ENCODE peak calls at places on chromosomes 12 and 14, in four cellular contexts. X is HCT116, J is IMR-90, G is colonic mucosa. Y is an unnamed sample.

GRCh38 chr14:98754343-98755025 is 517.5 kb downstream of the BCL11B start:
- DNase-seq in G (no peak), X (no peak), J (no peak), Y (no peak)

GRCh38 chr14:36773558-36773957 is 111.9 kb downstream of the PAX9 start:
- DNase-seq in X (no peak), G (no peak), J (peak; percentile 6), Y (no peak)

GRCh38 chr14:92890830-92891598 is 31.9 kb upstream of the CHGA start:
- DNase-seq in G (no peak), J (no peak), X (no peak), Y (no peak)

GRCh38 chr12:63308701-63309100 is 157.7 kb upstream of the AVPR1A start:
- DNase-seq in G (no peak), X (no peak), J (no peak), Y (no peak)

GRCh38 chr14:95540236-95540635 is 5.4 kb downstream of the GLRX5 start:
- DNase-seq in J (no peak), G (no peak), X (no peak), Y (no peak)

GRCh38 chr14:91508105-91508504 is 2.0 kb downstream of the PPP4R3A start:
- DNase-seq in G (no peak), J (no peak), X (no peak), Y (no peak)

GRCh38 chr14:24366664-24367505 is 1.1 kb upstream of the NFATC4 start:
- DNase-seq in J (peak; percentile 89), X (peak; percentile 97), G (peak; percentile 97), Y (no peak)

GRCh38 chr12:47818701-47819543 is 781 bp downstream of the HDAC7 start:
- DNase-seq in J (no peak), X (no peak), G (peak; percentile 79), Y (no peak)

GRCh38 chr12:20701106-20701505 is 6.0 kb downstream of the SLCO1C1 start:
- DNase-seq in X (no peak), G (no peak), J (no peak), Y (no peak)

GRCh38 chr12:80016684-80017083 is 81.8 kb upstream of the PPP1R12A start:
- DNase-seq in J (no peak), G (no peak), X (no peak), Y (no peak)

GRCh38 chr12:58314610-58315009 is 373.2 kb downstream of the ATP23 start:
- DNase-seq in X (no peak), J (peak; percentile 72), G (no peak), Y (no peak)

GRCh38 chr12:71626768-71627167 is 36.9 kb downstream of the ZFC3H1 start:
- DNase-seq in G (no peak), J (peak; percentile 65), X (no peak), Y (no peak)

GRCh38 chr12:6532051-6532926 is 2.0 kb upstream of the GAPDH start:
- DNase-seq in G (peak; percentile 62), X (peak; percentile 85), J (peak; percentile 99), Y (peak; percentile 79)

GRCh38 chr12:27868165-27868564 is 88.1 kb upstream of the MANSC4 start:
- DNase-seq in J (peak; percentile 93), X (no peak), G (no peak), Y (no peak)
- H3K27ac ChIP-seq in J (peak overlapping the region; percentile 37), X (no peak overlapping the region), G (no peak overlapping the region), Y (no peak overlapping the region)

DNA sequence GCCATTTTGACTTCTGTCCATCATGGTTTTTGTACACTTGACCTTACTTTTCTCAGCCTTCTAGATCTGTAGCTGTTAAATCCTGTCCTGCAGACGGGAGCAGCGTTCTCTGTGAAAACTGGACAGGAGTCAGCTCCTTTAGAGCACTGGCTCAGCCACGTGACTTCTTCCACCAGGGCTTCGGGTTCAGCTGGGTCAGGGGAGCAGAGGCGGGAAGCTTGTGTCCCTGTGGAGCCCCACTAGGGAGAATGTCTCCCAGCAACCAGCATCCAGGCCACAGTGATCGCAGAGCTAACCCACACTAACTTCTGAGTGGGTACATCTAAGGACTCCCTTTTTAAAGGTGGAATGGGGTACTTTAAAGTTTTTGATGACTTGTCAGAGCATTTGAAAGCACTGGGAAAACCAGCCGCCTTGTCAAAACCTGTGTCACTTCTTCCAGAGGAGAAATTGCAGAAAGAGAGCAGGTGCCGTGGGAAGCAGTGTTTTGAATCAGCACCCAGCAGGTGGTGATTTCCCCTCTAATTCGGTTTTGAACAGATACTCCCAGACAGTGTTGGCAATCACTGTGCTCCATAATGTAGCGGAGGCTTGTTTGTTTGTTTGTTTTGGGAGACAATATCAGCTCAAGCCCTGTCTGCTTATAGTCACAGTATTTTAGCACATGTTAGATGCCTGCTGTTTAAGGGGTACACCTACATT is 17.9 kb downstream of the DERA start:
- DNase-seq in X (no peak), G (no peak), J (no peak), Y (no peak)
- H3K27ac ChIP-seq in X (no peak overlapping the region), G (no peak overlapping the region), J (peak overlapping the region; percentile 33), Y (no peak overlapping the region)

GRCh38 chr12:89250213-89250612 is 102.1 kb downstream of the DUSP6 start:
- DNase-seq in J (no peak), G (no peak), X (no peak), Y (no peak)

GRCh38 chr12:89244536-89244935 is 107.8 kb downstream of the DUSP6 start:
- DNase-seq in J (peak; percentile 64), X (no peak), G (no peak), Y (no peak)

GRCh38 chr12:89245090-89245489 is 107.2 kb downstream of the DUSP6 start:
- DNase-seq in J (peak; percentile 80), G (no peak), X (no peak), Y (no peak)

GRCh38 chr12:89247962-89248361 is 104.3 kb downstream of the DUSP6 start:
- DNase-seq in J (peak; percentile 33), G (no peak), X (no peak), Y (no peak)

GRCh38 chr12:89247541-89247942 is 104.8 kb downstream of the DUSP6 start:
- DNase-seq in G (no peak), J (peak; percentile 19), X (peak; percentile 10), Y (no peak)
- H3K27ac ChIP-seq in G (no peak overlapping the region), J (no peak overlapping the region), X (no peak overlapping the region), Y (no peak overlapping the region)

GRCh38 chr12:3139760-3140159 is 62.6 kb downstream of the TSPAN9 start:
- DNase-seq in J (no peak), G (no peak), X (no peak), Y (no peak)

GRCh38 chr12:3137268-3137761 is 60.1 kb downstream of the TSPAN9 start:
- DNase-seq in J (peak; percentile 51), X (no peak), G (no peak), Y (no peak)

GRCh38 chr12:3136641-3137267 is 59.6 kb downstream of the TSPAN9 start:
- DNase-seq in X (no peak), G (no peak), J (no peak), Y (no peak)

GRCh38 chr12:3138896-3139590 is 61.9 kb downstream of the TSPAN9 start:
- DNase-seq in G (no peak), X (no peak), J (no peak), Y (no peak)

DNA sequence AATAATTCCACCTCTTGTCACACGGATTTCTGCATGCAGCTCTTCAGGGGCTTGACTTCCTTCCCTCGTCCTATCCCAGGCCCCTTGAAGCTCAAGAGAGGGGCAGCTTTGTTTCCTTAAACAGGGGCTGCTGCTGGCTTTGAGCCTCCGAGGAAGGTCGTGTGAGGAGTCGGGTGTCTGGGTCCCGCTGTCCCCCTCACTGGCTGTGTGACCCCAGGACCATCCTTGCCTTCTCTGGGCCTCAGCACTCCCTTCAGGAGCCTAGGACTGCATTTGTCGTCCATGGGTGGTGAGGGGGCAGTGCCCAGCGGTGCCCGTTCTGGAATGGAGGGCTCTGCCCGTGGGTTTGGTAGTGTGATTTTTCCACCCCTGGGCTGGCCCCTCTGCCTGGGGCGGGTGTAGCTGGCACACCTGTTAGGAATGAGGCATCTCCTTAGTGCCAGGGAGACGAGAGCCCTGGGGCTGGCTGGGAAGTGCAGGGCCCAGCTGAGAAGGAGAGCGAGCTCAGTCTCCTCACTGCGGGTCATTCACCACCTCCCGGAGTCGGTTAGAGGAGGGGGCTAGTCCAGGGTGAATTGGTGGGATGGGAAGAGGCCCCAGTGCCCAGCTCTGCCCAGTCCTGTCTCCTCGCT is 60.8 kb downstream of the TSPAN9 start:
- DNase-seq in X (no peak), J (no peak), G (no peak), Y (no peak)
- H3K27ac ChIP-seq in X (no peak overlapping the region), J (no peak overlapping the region), G (no peak overlapping the region), Y (no peak overlapping the region)

DNA sequence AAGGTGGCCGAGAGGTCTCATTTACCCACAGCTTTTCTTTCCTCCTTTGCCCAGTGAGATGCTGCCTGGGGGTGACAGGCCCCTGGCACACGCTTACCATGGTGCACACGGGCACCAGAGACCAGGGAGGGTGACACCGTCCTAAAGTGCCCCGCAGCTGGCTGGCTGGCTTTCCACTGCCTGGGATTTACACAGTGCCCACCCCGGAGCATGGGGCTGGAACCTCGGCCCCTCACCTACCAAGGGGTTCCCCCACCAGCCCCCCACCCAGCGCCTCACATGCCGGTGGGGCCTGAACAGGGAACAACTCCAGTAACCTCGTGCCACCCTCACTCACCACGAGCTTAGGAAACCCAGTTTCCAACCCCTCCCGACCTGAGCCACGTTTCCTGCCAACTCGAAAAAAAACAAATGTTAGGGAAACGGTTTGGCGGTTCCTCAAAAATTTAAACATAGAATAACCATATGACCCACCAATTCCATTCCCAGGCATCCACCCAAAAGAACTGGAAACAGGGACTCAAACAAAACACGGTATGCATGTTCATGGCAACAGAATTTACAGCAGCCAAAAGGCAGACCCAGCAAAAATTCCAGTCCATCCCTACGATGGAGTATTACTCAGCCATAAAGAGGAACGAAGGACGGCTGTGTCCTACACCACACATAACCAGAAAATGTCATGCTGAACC is 69.1 kb downstream of the NCOR2 start:
- DNase-seq in G (no peak), X (no peak), J (peak; percentile 88), Y (no peak)
- H3K27ac ChIP-seq in G (peak overlapping the region; percentile 36), X (no peak overlapping the region), J (peak overlapping the region; percentile 75), Y (no peak overlapping the region)

DNA sequence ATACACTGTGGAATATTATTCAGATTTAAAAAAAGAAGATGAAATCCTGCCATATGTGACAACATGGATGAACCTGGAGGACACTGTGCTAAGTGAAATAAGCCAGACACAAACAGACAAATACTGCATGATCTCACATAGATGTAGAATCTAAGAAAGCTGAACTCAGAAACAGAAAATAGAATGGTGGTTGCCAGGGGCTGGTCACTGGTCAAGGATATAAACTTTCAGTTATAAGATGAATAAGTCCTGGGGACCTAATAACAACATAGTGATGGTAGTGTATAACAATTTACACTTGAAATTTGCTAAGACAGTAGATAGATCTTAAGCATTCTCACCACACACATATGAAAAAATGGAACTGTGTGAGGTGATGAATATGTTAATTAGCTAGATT is 161.3 kb upstream of the TMCC3 start:
- DNase-seq in X (no peak), G (no peak), J (no peak), Y (no peak)
- H3K27ac ChIP-seq in X (no peak overlapping the region), G (no peak overlapping the region), J (no peak overlapping the region), Y (no peak overlapping the region)

GRCh38 chr12:92398565-92399309 is 253.1 kb upstream of the BTG1 start:
- DNase-seq in J (no peak), X (no peak), G (no peak), Y (no peak)
- H3K27ac ChIP-seq in J (no peak overlapping the region), X (no peak overlapping the region), G (peak overlapping the region; percentile 27), Y (peak overlapping the region; percentile 78)

GRCh38 chr14:100681111-100681510 is 45.6 kb upstream of the DLK1 start:
- DNase-seq in G (no peak), X (no peak), J (no peak), Y (no peak)
- H3K27ac ChIP-seq in G (no peak overlapping the region), X (no peak overlapping the region), J (no peak overlapping the region), Y (no peak overlapping the region)

DNA sequence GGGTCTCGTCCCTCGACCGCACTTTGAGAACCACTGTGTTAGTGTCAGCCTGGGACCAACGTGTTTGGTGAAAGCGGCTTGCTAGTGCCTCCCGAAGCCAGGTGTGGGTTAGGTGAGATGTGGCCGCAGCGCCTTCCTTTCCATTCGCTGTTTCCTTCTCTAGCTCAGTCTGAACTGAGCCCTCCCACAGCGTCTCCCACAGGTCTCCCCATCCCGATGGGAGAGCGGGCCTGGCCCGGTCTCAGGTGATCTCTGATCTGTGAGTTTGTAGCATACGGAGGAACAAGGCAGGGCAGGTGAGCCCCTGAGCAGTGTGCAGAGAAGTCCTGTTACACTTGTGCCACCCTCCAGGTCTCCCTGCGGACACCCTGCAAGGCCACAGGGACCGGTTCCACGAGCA is 19.3 kb downstream of the HIP1R start:
- DNase-seq in X (no peak), G (no peak), J (no peak), Y (no peak)
- H3K27ac ChIP-seq in X (no peak overlapping the region), G (no peak overlapping the region), J (no peak overlapping the region), Y (no peak overlapping the region)